ENCODE peak calls at places on chromosomes 4 and X, in six cellular contexts. K is K562; V is H4; P is GM23248; Q is uterus; R is central memory CD8-positive, alpha-beta T cell. W is an unnamed sample.

GRCh38 chr4:13162886-13163285 is 321.3 kb downstream of the RAB28 start:
- DNase-seq in K (no peak), V (peak), P (no peak), Q (no peak), R (no peak), W (no peak)

GRCh38 chr4:94974773-94975172 is 217.0 kb downstream of the BMPR1B start:
- DNase-seq in K (no peak), V (peak), P (peak), Q (no peak), R (no peak), W (no peak)

GRCh38 chrX:86322913-86323312 is 174.7 kb downstream of the DACH2 start:
- DNase-seq in K (no peak), V (no peak), P (no peak), Q (no peak), R (no peak), W (no peak)

GRCh38 chrX:116749943-116750342 is 287.2 kb upstream of the CT83 start:
- DNase-seq in K (no peak), V (peak), P (no peak), Q (no peak), R (no peak), W (no peak)

GRCh38 chr4:38145033-38145673 is 185.0 kb downstream of the PTTG2 start:
- DNase-seq in K (no peak), V (no peak), P (no peak), Q (no peak), R (no peak), W (no peak)

GRCh38 chrX:57286507-57287251 is at the start of gene FAAH2:
- DNase-seq in K (peak), V (no peak), P (no peak), Q (no peak), R (peak), W (peak)

GRCh38 chrX:12065251-12065650 is 73.0 kb upstream of the FRMPD4 start:
- DNase-seq in K (peak), V (peak), P (peak), Q (no peak), R (no peak), W (no peak)

GRCh38 chrX:111168314-111168713 is 72.3 kb downstream of the PAK3 start:
- DNase-seq in K (peak), V (peak), P (peak), Q (no peak), R (no peak), W (no peak)

GRCh38 chrX:115650916-115651315 is 89.9 kb downstream of the PLS3 start:
- DNase-seq in K (peak), V (peak), P (peak), Q (peak), R (no peak), W (no peak)

GRCh38 chrX:14832151-14832550 is 40.7 kb downstream of the FANCB start:
- DNase-seq in K (no peak), V (peak), P (peak), Q (no peak), R (no peak), W (no peak)

GRCh38 chrX:125101971-125102750 is 217.5 kb upstream of the TEX13C start:
- DNase-seq in K (no peak), V (no peak), P (no peak), Q (no peak), R (no peak), W (no peak)

GRCh38 chrX:24426340-24426913 is 38.7 kb upstream of the PDK3 start:
- DNase-seq in K (peak), V (peak), P (peak), Q (no peak), R (no peak), W (no peak)

GRCh38 chr4:32226201-32226600 is 1506.0 kb downstream of the PCDH7 start:
- DNase-seq in K (no peak), V (peak), P (no peak), Q (no peak), R (no peak), W (no peak)

GRCh38 chr4:39383690-39384089 is 17.5 kb upstream of the RFC1 start:
- DNase-seq in K (no peak), V (no peak), P (no peak), Q (no peak), R (no peak), W (no peak)

GRCh38 chr4:3411676-3412075 is 30.1 kb upstream of the HGFAC start:
- DNase-seq in K (no peak), V (no peak), P (no peak), Q (peak), R (no peak), W (no peak)

GRCh38 chrX:2484232-2484631 is 16.5 kb downstream of the DHRSX start:
- DNase-seq in K (no peak), V (no peak), P (peak), Q (no peak), R (no peak), W (no peak)

GRCh38 chr4:115851918-115852766 is 738.7 kb upstream of the NDST4 start:
- DNase-seq in K (peak), V (peak), P (peak), Q (no peak), R (no peak), W (no peak)

GRCh38 chr4:151940926-151941617 is 180.3 kb upstream of the GATB start:
- DNase-seq in K (no peak), V (no peak), P (no peak), Q (no peak), R (no peak), W (no peak)

GRCh38 chrX:10567136-10567535 is 53.2 kb downstream of the MID1 start:
- DNase-seq in K (no peak), V (no peak), P (no peak), Q (no peak), R (no peak), W (no peak)

GRCh38 chr4:74230902-74231499 is 73.1 kb downstream of the MTHFD2L start:
- DNase-seq in K (no peak), V (peak), P (peak), Q (no peak), R (no peak), W (no peak)

GRCh38 chrX:40176256-40176978 is 78.7 kb upstream of the BCOR start:
- DNase-seq in K (peak), V (no peak), P (peak), Q (peak), R (peak), W (peak)

GRCh38 chrX:23644744-23645143 is 22.5 kb upstream of the PRDX4 start:
- DNase-seq in K (no peak), V (no peak), P (no peak), Q (no peak), R (no peak), W (no peak)

W was measured in activated T-helper 1 cell treated with anti-CD3 and anti-CD28 coated beads, Interleukin-2, amount 50 U/mL, for 16 hours.